ENCODE peak calls at places on chromosomes 7 and 10, in seven cellular contexts. L is PC-3, A is adrenal gland, X is sigmoid colon, H is OCI-LY7, N is fibroblast of lung, C is transverse colon. W is an unnamed sample. For H3K9me3 and H3K4me1, the result is how much of the 10 kb centered on the place peaks cover.

GRCh38 chr10:34834274-34834673 is 19.2 kb upstream of the PARD3 start:
- DNase-seq in L (no peak), A (no peak), X (no peak), H (no peak), N (no peak), C (no peak), W (no peak)

GRCh38 chr10:68871731-68872342 is 29.3 kb upstream of the DDX50 start:
- DNase-seq in L (peak), A (no peak), X (no peak), H (no peak), N (peak), C (no peak), W (no peak)

GRCh38 chr7:100680589-100681271 is 7.2 kb downstream of the GNB2 start:
- DNase-seq in L (no peak), A (peak), X (peak), H (no peak), N (no peak), C (peak), W (peak)

GRCh38 chr10:72009062-72009429 is 44.9 kb downstream of the CHST3 start:
- DNase-seq in L (no peak), A (no peak), X (no peak), H (no peak), N (no peak), C (no peak), W (peak)

GRCh38 chr7:155483245-155483644 is 25.3 kb downstream of the EN2 start:
- DNase-seq in L (no peak), A (no peak), X (no peak), H (no peak), N (no peak), C (no peak), W (no peak)

GRCh38 chr7:98186452-98187137 is 24.6 kb upstream of the BHLHA15 start:
- DNase-seq in L (peak), A (no peak), X (no peak), H (no peak), N (peak), C (no peak), W (peak)

GRCh38 chr7:43071604-43072003 is 40.8 kb upstream of the HECW1 start:
- DNase-seq in L (peak), A (no peak), X (no peak), H (peak), N (peak), C (no peak), W (no peak)

GRCh38 chr7:100897111-100897608 is 1.5 kb upstream of the ACHE start:
- DNase-seq in L (peak), A (peak), X (no peak), H (peak), N (no peak), C (peak), W (peak)

GRCh38 chr10:19169684-19170083 is 121.1 kb downstream of the MALRD1 start:
- DNase-seq in L (peak), A (no peak), X (no peak), H (no peak), N (peak), C (no peak), W (no peak)

GRCh38 chr10:624605-625334 is 64.7 kb downstream of the DIP2C start:
- DNase-seq in L (no peak), A (peak), X (peak), H (no peak), N (peak), C (peak), W (peak)

GRCh38 chr10:110610308-110610774 is 33.8 kb upstream of the RBM20 start:
- DNase-seq in L (peak), A (peak), X (no peak), H (peak), N (peak), C (peak), W (peak)

GRCh38 chr10:110409926-110410325 is 87.8 kb upstream of the DUSP5 start:
- DNase-seq in L (no peak), A (no peak), X (no peak), H (peak), N (no peak), C (no peak), W (no peak)

GRCh38 chr7:66921396-66921917 is 432 bp downstream of the TMEM248 start:
- DNase-seq in L (peak), A (peak), X (peak), H (no peak), N (peak), C (peak), W (peak)

GRCh38 chr7:21507627-21508343 is 35.1 kb upstream of the DNAH11 start:
- DNase-seq in L (peak), A (peak), X (peak), H (peak), N (peak), C (peak), W (no peak)

GRCh38 chr10:70551971-70552422 is 50.5 kb downstream of the PRF1 start:
- DNase-seq in L (no peak), A (no peak), X (peak), H (no peak), N (peak), C (peak), W (peak)

GRCh38 chr10:65394898-65395297 is 1530.9 kb upstream of the LRRTM3 start:
- DNase-seq in L (peak), A (no peak), X (no peak), H (no peak), N (peak), C (no peak), W (no peak)

GRCh38 chr10:92880233-92880861 is 32.0 kb downstream of the EXOC6 start:
- DNase-seq in L (peak), A (no peak), X (no peak), H (peak), N (peak), C (no peak), W (no peak)

GRCh38 chr7:158470336-158470735 is 117.3 kb downstream of the PTPRN2 start:
- DNase-seq in L (no peak), A (no peak), X (peak), H (no peak), N (no peak), C (no peak), W (no peak)
- H3K9me3 ChIP-seq in L (under half), A (under half), X (under half), H (under half), N (under half), C (under half), W (under half)

GRCh38 chr7:41696323-41696916 is 6.5 kb downstream of the INHBA start:
- DNase-seq in L (peak), A (peak), X (peak), H (peak), N (peak), C (peak), W (no peak)
- H3K4me1 ChIP-seq in L (under half), A (under half), X (half or more), H (under half), N (under half), C (under half), W (half or more)

DNA sequence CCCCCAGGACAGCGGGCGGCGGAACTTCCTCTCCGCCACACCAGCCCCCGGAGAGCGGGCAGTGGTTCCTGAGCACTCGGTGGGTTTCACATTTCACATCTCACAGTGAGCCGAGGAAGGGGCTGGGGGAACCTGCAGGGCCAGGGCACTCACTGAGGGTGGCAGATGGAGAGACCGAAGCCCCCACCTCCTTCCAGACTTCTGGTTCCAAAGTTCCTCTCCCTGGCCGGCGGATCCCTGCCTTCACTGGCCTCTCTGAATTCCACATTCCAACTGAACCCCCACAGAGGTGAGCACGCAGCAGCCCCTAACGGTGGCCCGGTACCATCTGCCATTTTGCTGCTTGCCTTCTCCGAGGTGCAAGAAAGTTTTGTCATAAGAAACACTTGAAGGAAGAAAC is 461.0 kb downstream of the PTPRN2 start:
- DNase-seq in L (no peak), A (no peak), X (peak), H (no peak), N (no peak), C (no peak), W (no peak)
- H3K9me3 ChIP-seq in L (under half), A (under half), X (under half), H (under half), N (under half), C (under half), W (under half)

DNA sequence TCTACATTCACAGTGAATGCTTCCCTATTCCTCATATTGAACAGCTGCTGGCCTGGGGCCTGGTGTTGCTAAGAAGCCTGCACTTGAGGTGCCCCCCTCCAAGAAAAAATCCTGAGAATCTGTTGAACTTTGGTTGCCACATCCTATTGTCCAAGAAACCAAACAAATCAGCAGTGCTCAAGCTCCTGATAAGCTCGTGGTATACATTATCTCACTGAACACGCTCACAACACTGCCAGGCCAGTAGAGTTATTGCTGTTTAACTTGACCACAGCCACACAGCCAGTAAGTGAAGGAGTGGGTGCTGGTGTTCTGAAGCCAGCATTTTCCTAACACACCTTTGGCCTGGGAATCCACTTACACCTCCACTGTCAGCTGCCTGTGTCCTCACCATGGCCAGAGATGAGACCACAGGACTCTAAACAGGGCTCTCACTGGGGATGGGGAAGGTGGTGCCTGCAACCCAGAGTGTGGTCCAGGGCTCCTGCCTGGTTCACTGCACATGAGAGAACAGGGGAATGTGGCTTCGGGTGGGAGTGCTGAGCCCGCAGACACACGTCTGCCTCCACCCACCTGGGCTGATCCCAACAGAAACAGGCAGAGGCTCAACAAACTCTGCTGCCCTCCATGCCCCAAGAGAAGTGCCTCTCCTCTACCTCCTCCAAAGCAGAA is 6.7 kb downstream of the DDC start:
- DNase-seq in L (no peak), A (no peak), X (no peak), H (no peak), N (peak), C (no peak), W (no peak)
- H3K4me1 ChIP-seq in L (under half), A (under half), X (under half), H (under half), N (under half), C (under half), W (under half)

GRCh38 chr7:157961731-157962457 is 625.1 kb downstream of the DNAJB6 start:
- DNase-seq in L (no peak), A (no peak), X (no peak), H (no peak), N (no peak), C (no peak), W (no peak)

GRCh38 chr7:157962458-157963306 is 624.9 kb downstream of the PTPRN2 start:
- DNase-seq in L (no peak), A (no peak), X (no peak), H (no peak), N (no peak), C (no peak), W (no peak)

GRCh38 chr7:157964016-157964415 is 623.6 kb downstream of the PTPRN2 start:
- DNase-seq in L (no peak), A (no peak), X (no peak), H (no peak), N (no peak), C (no peak), W (no peak)

GRCh38 chr7:157964521-157964920 is 623.1 kb downstream of the PTPRN2 start:
- DNase-seq in L (no peak), A (no peak), X (no peak), H (no peak), N (no peak), C (no peak), W (no peak)

DNA sequence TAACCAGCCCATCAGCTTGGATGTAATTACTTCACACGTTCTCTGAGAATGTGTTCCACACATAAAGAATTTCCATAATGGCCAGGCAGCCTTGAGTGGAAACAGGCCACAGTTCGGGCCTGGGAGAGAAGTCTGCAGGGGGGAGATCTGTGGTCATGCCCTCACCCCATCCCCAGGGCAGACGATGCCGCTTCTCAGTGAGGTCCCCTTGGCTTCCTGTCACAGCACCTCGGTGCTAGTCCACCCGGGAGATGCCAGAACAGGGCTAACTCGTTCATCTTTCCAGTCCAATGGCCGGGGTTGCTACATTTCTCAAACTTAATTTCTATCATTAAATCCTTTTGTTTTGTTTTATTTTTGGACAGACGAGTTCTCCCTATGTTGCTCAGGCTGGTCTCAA is 624.1 kb downstream of the PTPRN2 start:
- DNase-seq in L (no peak), A (no peak), X (no peak), H (no peak), N (no peak), C (no peak), W (no peak)
- H3K9me3 ChIP-seq in L (under half), A (under half), X (under half), H (under half), N (under half), C (under half), W (under half)

DNA sequence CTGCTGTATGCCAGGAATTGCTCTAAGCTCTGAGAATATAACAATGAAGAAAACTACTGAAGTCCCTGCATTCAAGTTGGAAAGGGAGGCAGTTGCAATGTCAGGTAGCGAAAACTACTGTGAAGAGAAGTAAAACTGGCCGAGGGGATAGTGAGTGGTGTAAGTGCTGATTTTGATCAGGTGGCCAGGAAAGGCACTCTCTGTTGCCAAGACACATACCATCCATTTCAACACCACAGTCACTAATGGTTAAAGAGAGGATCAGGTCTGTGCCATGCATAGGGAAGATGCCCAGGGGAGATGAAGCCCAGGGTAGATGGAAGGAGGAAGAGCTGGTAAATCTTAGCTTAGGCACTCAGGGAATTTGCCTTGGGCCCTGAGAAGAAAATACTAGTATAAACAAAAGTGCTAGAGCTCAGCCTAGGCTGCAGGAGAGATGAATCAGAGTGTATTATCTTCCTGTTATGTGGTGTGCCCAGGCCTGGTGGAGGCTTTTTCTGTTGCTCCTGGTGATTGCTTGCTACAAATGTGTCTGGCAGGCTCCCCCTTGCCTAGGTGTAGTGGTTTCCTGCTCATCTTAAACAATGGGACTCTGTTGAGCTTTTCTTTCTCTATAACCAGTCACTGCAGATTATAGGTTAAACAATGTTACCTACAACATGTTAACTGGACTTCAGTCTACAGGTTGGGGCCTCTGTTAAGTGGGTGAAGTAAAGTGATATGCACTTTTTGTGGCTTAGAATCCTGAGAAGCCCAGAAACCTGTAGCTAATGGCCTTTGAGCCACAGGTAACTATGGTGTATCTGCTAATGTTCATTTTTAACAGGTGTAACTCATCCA is 125.5 kb downstream of the LRRC4 start:
- DNase-seq in L (peak), A (no peak), X (no peak), H (no peak), N (no peak), C (no peak), W (peak)
- H3K4me1 ChIP-seq in L (under half), A (under half), X (under half), H (half or more), N (under half), C (half or more), W (under half)

GRCh38 chr7:24883632-24884013 is 96.4 kb downstream of the OSBPL3 start:
- DNase-seq in L (no peak), A (no peak), X (no peak), H (no peak), N (no peak), C (no peak), W (no peak)
- H3K9me3 ChIP-seq in L (under half), A (under half), X (under half), H (under half), N (under half), C (under half), W (under half)

DNA sequence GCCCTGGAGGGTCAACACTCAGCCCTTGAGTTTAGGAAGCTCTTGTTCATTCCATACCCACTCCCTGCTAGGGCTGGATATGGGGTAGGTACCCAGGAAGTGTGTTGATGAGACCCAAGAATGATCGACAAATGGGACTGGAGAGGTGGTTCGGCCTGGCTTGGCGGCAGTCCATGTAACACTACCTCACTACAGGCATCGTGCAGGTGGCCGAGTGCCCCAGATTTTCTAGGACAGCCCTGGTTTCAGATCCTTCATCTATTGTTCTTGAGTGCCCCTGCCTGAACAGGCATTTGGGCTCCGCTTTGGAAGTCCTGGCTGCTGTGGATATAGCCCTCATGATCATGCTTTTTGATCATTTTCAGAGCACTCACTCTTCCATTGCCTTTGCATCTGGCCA is 37.9 kb downstream of the ZMIZ1 start:
- DNase-seq in L (no peak), A (no peak), X (no peak), H (no peak), N (no peak), C (no peak), W (no peak)
- H3K4me1 ChIP-seq in L (under half), A (under half), X (half or more), H (under half), N (under half), C (half or more), W (under half)

GRCh38 chr10:42380926-42381547 is 257.3 kb downstream of the ZNF33B start:
- DNase-seq in L (no peak), A (no peak), X (no peak), H (no peak), N (no peak), C (no peak), W (no peak)
- H3K9me3 ChIP-seq in L (under half), A (under half), X (under half), H (under half), N (under half), C (under half), W (under half)